ENCODE peak calls at places on chromosomes 1 and 21, in nine cellular contexts. N is mesendoderm; Z is T-helper 1 cell; K is activated T-cell treated with anti-CD3 and anti-CD28 coated beads, Interleukin-2, amount 50 U/mL, for 72 hours; H is EL; G is astrocyte; A is stimulated activated CD8-positive, alpha-beta memory T cell treated with anti-CD3 and anti-CD28 coated beads, Interleukin-7, amount 100 ng/mL, for 4 hours; L is stimulated activated CD4-positive, alpha-beta T cell treated with anti-CD3 and anti-CD28 coated beads, TNF-alpha, amount 100 ng/mL, for 24 hours; B is ecto neural progenitor cell. J is an unnamed sample.

GRCh38 chr21:29433366-29434059 is 134.8 kb downstream of the BACH1 start:
- DNase-seq in B (no peak), L (no peak), N (no peak), H (no peak), Z (no peak), K (no peak), A (no peak), G (no peak), J (no peak)

GRCh38 chr1:209881271-209882018 is 53.7 kb downstream of the UTP25 start:
- DNase-seq in B (no peak), N (no peak), Z (no peak), A (no peak), G (no peak), K (no peak), L (no peak), H (no peak), J (no peak)

GRCh38 chr1:203462878-203463277 is 12.7 kb upstream of the PRELP start:
- DNase-seq in H (peak; percentile 84), B (no peak), G (peak; percentile 80), K (no peak), A (no peak), L (no peak), N (no peak), Z (no peak), J (no peak)

GRCh38 chr1:183022202-183023145 is 746 bp upstream of the LAMC1 start:
- DNase-seq in G (peak; percentile 95), K (peak; percentile 40), L (peak; percentile 18), N (peak; percentile 90), A (peak; percentile 4), Z (peak; percentile 40), H (peak; percentile 96), B (peak; percentile 91), J (peak; percentile 92)

GRCh38 chr1:2946291-2946690 is 75.0 kb upstream of the ACTRT2 start:
- DNase-seq in K (no peak), N (peak; percentile 24), A (no peak), L (no peak), B (no peak), G (no peak), Z (no peak), H (no peak), J (no peak)

GRCh38 chr1:18243503-18244175 is 136.0 kb downstream of the IGSF21 start:
- DNase-seq in K (no peak), B (no peak), Z (no peak), H (no peak), G (no peak), A (no peak), L (no peak), N (no peak), J (no peak)

GRCh38 chr1:17091252-17091651 is 28.0 kb downstream of the PADI2 start:
- DNase-seq in N (no peak), G (no peak), Z (no peak), B (no peak), K (no peak), A (no peak), H (no peak), L (no peak), J (no peak)

GRCh38 chr1:228515200-228515834 is 28.1 kb downstream of the RNF187 start:
- DNase-seq in H (peak; percentile 51), L (no peak), B (no peak), G (peak; percentile 10), N (peak; percentile 60), Z (no peak), K (peak; percentile 45), A (no peak), J (no peak)

GRCh38 chr1:234554478-234555311 is 55.3 kb downstream of the IRF2BP2 start:
- DNase-seq in K (no peak), B (no peak), L (no peak), A (no peak), H (no peak), Z (no peak), G (no peak), N (no peak), J (peak; percentile 70)

GRCh38 chr1:24963099-24963872 is 33.2 kb upstream of the RUNX3 start:
- DNase-seq in G (no peak), A (peak; percentile 37), B (no peak), Z (peak; percentile 69), L (no peak), K (no peak), N (no peak), H (no peak), J (peak; percentile 76)

GRCh38 chr1:93641527-93641926 is 40.1 kb downstream of the BCAR3 start:
- DNase-seq in Z (no peak), N (no peak), B (no peak), L (no peak), G (peak; percentile 58), H (no peak), K (no peak), A (no peak), J (no peak)

GRCh38 chr1:228307218-228308023 is 99.2 kb downstream of the TRIM11 start:
- DNase-seq in G (no peak), L (no peak), B (no peak), N (no peak), K (no peak), Z (no peak), A (no peak), H (no peak), J (peak; percentile 44)

GRCh38 chr1:82778612-82779011 is 977.9 kb downstream of the ADGRL2 start:
- DNase-seq in A (no peak), H (no peak), L (no peak), G (no peak), K (no peak), B (no peak), N (peak; percentile 49), Z (no peak), J (no peak)

GRCh38 chr1:44839561-44839960 is 3.5 kb downstream of the PTCH2 start:
- DNase-seq in Z (no peak), G (no peak), B (no peak), K (no peak), A (no peak), L (no peak), N (no peak), H (no peak), J (no peak)

GRCh38 chr1:164922585-164922984 is 363.6 kb downstream of the PBX1 start:
- DNase-seq in A (no peak), K (no peak), B (no peak), Z (no peak), L (no peak), H (no peak), N (no peak), G (no peak), J (no peak)

GRCh38 chr21:14382486-14382834 is 486 bp downstream of the HSPA13 start:
- DNase-seq in G (peak; percentile 12), N (peak; percentile 86), H (no peak), K (peak; percentile 42), B (no peak), Z (no peak), L (peak; percentile 7), A (peak; percentile 13), J (no peak)

GRCh38 chr21:45393021-45393420 is 11.9 kb upstream of the COL18A1 start:
- DNase-seq in B (no peak), A (no peak), K (no peak), L (no peak), G (no peak), N (no peak), H (no peak), Z (no peak), J (peak; percentile 49)

GRCh38 chr1:153344718-153345025 is 4.0 kb downstream of the PGLYRP4 start:
- DNase-seq in K (no peak), B (peak; percentile 22), A (no peak), N (no peak), H (no peak), L (no peak), Z (no peak), G (no peak), J (no peak)

GRCh38 chr1:12582649-12583048 is 35.4 kb downstream of the DHRS3 start:
- DNase-seq in Z (no peak), G (no peak), A (no peak), L (no peak), H (no peak), N (no peak), B (no peak), K (no peak), J (no peak)

GRCh38 chr1:2998503-2999100 is 22.7 kb upstream of the ACTRT2 start:
- DNase-seq in K (no peak), L (no peak), B (no peak), H (no peak), A (no peak), Z (no peak), N (no peak), G (no peak), J (no peak)

GRCh38 chr1:204649756-204650155 is 35.8 kb downstream of the LRRN2 start:
- DNase-seq in B (no peak), G (no peak), L (no peak), N (no peak), K (no peak), Z (no peak), A (no peak), H (no peak), J (no peak)

GRCh38 chr1:40316595-40317393 is at the start of gene COL9A2:
- DNase-seq in B (peak; percentile 67), Z (peak; percentile 61), G (no peak), A (peak; percentile 68), K (peak; percentile 80), L (peak; percentile 17), H (peak; percentile 45), N (peak; percentile 63), J (peak; percentile 86)

GRCh38 chr1:28317014-28317413 is 11.8 kb upstream of the MED18 start:
- DNase-seq in B (no peak), L (no peak), A (no peak), G (no peak), K (no peak), N (no peak), H (no peak), Z (no peak), J (no peak)

GRCh38 chr1:85708826-85709222 is 591 bp upstream of the ZNHIT6 start:
- DNase-seq in B (no peak), H (no peak), L (no peak), N (no peak), A (no peak), G (no peak), K (peak; percentile 5), Z (no peak), J (no peak)

GRCh38 chr1:56563568-56563967 is 15.8 kb downstream of the PLPP3 start:
- DNase-seq in A (no peak), K (no peak), G (no peak), Z (no peak), H (no peak), N (no peak), B (no peak), L (no peak), J (no peak)

GRCh38 chr1:3265800-3266485 is 188.5 kb upstream of the ARHGEF16 start:
- DNase-seq in K (no peak), N (no peak), G (no peak), A (no peak), Z (no peak), L (no peak), B (no peak), H (no peak), J (no peak)

GRCh38 chr1:204359474-204360255 is at the start of gene PLEKHA6:
- DNase-seq in N (peak; percentile 61), K (peak; percentile 33), H (peak; percentile 57), A (no peak), G (peak; percentile 16), L (no peak), B (peak; percentile 80), Z (no peak), J (no peak)

GRCh38 chr21:42164064-42164789 is 54.7 kb upstream of the ABCG1 start:
- DNase-seq in L (no peak), H (no peak), Z (peak; percentile 64), B (peak; percentile 57), N (peak; percentile 60), K (peak; percentile 68), G (no peak), A (peak; percentile 23), J (peak; percentile 72)

GRCh38 chr1:201941420-201942128 is 4.8 kb downstream of the LMOD1 start:
- DNase-seq in H (no peak), K (no peak), Z (no peak), B (peak; percentile 92), G (no peak), L (no peak), N (peak; percentile 96), A (no peak), J (peak; percentile 91)

GRCh38 chr1:169874229-169874628 is 19.5 kb downstream of the SCYL3 start:
- DNase-seq in B (no peak), A (no peak), L (no peak), H (peak; percentile 85), K (no peak), G (peak; percentile 81), Z (no peak), N (no peak), J (no peak)

GRCh38 chr1:197388801-197389200 is 120.7 kb downstream of the CRB1 start:
- DNase-seq in L (no peak), A (no peak), B (no peak), G (peak; percentile 48), Z (no peak), H (peak; percentile 42), K (no peak), N (no peak), J (no peak)

J was measured in islet precursor cell.